ENCODE peak calls at places on chromosomes 5 and 9, in five cellular contexts. F, Q, X, A and M are unnamed samples.

GRCh38 chr9:128055222-128056040 is 11.7 kb downstream of the NAIF1 start:
- DNase-seq in F (no peak), Q (peak), X (no peak), A (peak), M (no peak)

GRCh38 chr5:69454460-69455249 is 37.9 kb upstream of the OCLN start:
- DNase-seq in F (no peak), Q (peak), X (no peak), A (no peak), M (no peak)

GRCh38 chr5:43305948-43306563 is 7.2 kb downstream of the HMGCS1 start:
- DNase-seq in F (no peak), Q (no peak), X (peak), A (peak), M (no peak)

GRCh38 chr9:121622842-121623203 is 28.6 kb upstream of the DAB2IP start:
- DNase-seq in F (no peak), Q (no peak), X (no peak), A (no peak), M (no peak)

GRCh38 chr9:38114905-38115304 is 45.9 kb upstream of the SHB start:
- DNase-seq in F (no peak), Q (no peak), X (no peak), A (no peak), M (no peak)

GRCh38 chr5:109612278-109612905 is 77.3 kb upstream of the MAN2A1 start:
- DNase-seq in F (no peak), Q (no peak), X (no peak), A (no peak), M (no peak)

GRCh38 chr9:89879276-89879675 is 274.5 kb downstream of the GADD45G start:
- DNase-seq in F (no peak), Q (no peak), X (no peak), A (no peak), M (peak)

GRCh38 chr5:54610197-54610898 is 92.8 kb downstream of the SNX18 start:
- DNase-seq in F (no peak), Q (peak), X (peak), A (no peak), M (peak)

GRCh38 chr5:98698359-98698758 is 75.1 kb upstream of the RGMB start:
- DNase-seq in F (no peak), Q (no peak), X (no peak), A (no peak), M (no peak)

GRCh38 chr9:122055668-122056067 is 37.4 kb downstream of the TTLL11 start:
- DNase-seq in F (no peak), Q (no peak), X (no peak), A (no peak), M (no peak)

GRCh38 chr5:25330721-25331120 is 685.9 kb upstream of the CDH10 start:
- DNase-seq in F (no peak), Q (no peak), X (no peak), A (no peak), M (no peak)

GRCh38 chr9:2691626-2692025 is 25.7 kb upstream of the KCNV2 start:
- DNase-seq in F (no peak), Q (no peak), X (peak), A (no peak), M (no peak)

GRCh38 chr5:61817472-61818326 is 485.6 kb downstream of the ZSWIM6 start:
- DNase-seq in F (no peak), Q (peak), X (peak), A (peak), M (no peak)

GRCh38 chr5:59274130-59274529 is 619.4 kb downstream of the PDE4D start:
- DNase-seq in F (no peak), Q (no peak), X (no peak), A (no peak), M (no peak)

GRCh38 chr5:65041296-65042158 is 272.8 kb downstream of the CWC27 start:
- DNase-seq in F (no peak), Q (no peak), X (peak), A (no peak), M (no peak)

GRCh38 chr9:95641591-95641990 is 124.8 kb upstream of the PTCH1 start:
- DNase-seq in F (no peak), Q (no peak), X (no peak), A (no peak), M (no peak)

GRCh38 chr5:14011089-14012004 is 66.9 kb upstream of the DNAH5 start:
- DNase-seq in F (peak), Q (peak), X (peak), A (peak), M (peak)

GRCh38 chr9:77952641-77953341 is 78.8 kb downstream of the GNAQ start:
- DNase-seq in F (no peak), Q (no peak), X (peak), A (no peak), M (no peak)

GRCh38 chr5:53194086-53194485 is 84.5 kb upstream of the MOCS2 start:
- DNase-seq in F (no peak), Q (no peak), X (no peak), A (no peak), M (no peak)

GRCh38 chr9:130240410-130241197 is 25.0 kb upstream of the HMCN2 start:
- DNase-seq in F (no peak), Q (peak), X (peak), A (peak), M (no peak)

GRCh38 chr5:45454114-45454513 is 242.1 kb downstream of the HCN1 start:
- DNase-seq in F (no peak), Q (no peak), X (peak), A (peak), M (no peak)

GRCh38 chr5:50318220-50318619 is 122.9 kb downstream of the EMB start:
- DNase-seq in F (no peak), Q (no peak), X (no peak), A (no peak), M (no peak)
- TF ChIP-seq CTCF in F (no peak), Q (no peak), X (no peak), A (no peak), M (no peak)

GRCh38 chr5:4023701-4024100 is 428.1 kb downstream of the IRX1 start:
- DNase-seq in F (no peak), Q (no peak), X (no peak), A (no peak), M (no peak)
- TF ChIP-seq POLR2AphosphoS5 in F (no peak), Q (no peak), X (no peak), A (no peak), M (no peak)

GRCh38 chr9:137113385-137114159 is 961 bp downstream of the DPP7 start:
- DNase-seq in F (no peak), Q (no peak), X (no peak), A (peak), M (no peak)

GRCh38 chr9:137115394-137116026 is 977 bp upstream of the DPP7 start:
- DNase-seq in F (no peak), Q (no peak), X (no peak), A (no peak), M (no peak)

GRCh38 chr9:137116027-137116507 is 1.5 kb upstream of the DPP7 start:
- DNase-seq in F (no peak), Q (no peak), X (no peak), A (no peak), M (no peak)

GRCh38 chr9:137114220-137114612 is 317 bp downstream of the DPP7 start:
- DNase-seq in F (no peak), Q (no peak), X (peak), A (no peak), M (no peak)

GRCh38 chr9:137114613-137115393 is at the start of gene DPP7:
- DNase-seq in F (no peak), Q (peak), X (peak), A (peak), M (peak)
- H3K4me3 ChIP-seq in F (peak), Q (peak), X (peak), A (peak), M (peak)

GRCh38 chr5:154418344-154418820 is 27.4 kb upstream of the SAP30L start:
- DNase-seq in F (no peak), Q (no peak), X (no peak), A (peak), M (peak)

GRCh38 chr5:154422298-154422697 is 23.5 kb upstream of the SAP30L start:
- DNase-seq in F (no peak), Q (no peak), X (no peak), A (no peak), M (no peak)

GRCh38 chr5:154419236-154419635 is 26.6 kb upstream of the SAP30L start:
- DNase-seq in F (no peak), Q (no peak), X (no peak), A (no peak), M (no peak)

GRCh38 chr5:154421868-154422267 is 23.9 kb upstream of the SAP30L start:
- DNase-seq in F (no peak), Q (no peak), X (peak), A (peak), M (no peak)
- TF ChIP-seq CTCF in F (no peak), Q (no peak), X (peak), A (peak), M (peak)

DNA sequence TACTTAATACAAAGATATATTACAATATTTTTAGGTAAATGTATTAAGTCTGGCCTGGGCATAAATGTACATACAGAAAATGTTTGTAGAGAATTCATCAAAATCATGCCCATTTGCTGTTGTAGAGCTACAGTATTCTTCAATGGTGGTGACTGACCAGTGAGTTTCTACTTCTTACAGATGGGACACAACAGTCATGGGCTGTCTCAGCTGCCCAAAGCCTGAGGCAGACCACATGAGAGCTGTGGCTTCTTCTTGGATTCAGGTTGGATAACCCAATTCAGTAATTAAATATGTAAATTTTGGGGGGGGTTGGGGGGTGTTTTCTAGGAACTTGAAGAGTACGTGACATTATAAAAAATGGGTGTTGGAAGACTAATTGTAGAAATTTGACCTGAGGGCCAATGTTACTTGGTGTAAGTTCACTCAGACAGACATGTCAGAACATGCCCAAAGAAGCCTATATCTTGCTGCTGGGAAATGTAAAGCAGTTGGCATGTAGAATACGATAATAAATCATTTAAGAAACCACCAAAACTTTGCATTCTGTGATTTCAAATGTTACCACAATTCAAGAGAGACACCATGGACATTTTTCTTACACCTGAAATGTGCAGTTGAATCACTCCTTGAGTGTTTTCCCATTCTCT is 17.9 kb downstream of the STARD4 start:
- DNase-seq in F (no peak), Q (no peak), X (peak), A (no peak), M (no peak)
- TF ChIP-seq POLR2AphosphoS5 in F (no peak), Q (no peak), X (no peak), A (no peak), M (no peak)

DNA sequence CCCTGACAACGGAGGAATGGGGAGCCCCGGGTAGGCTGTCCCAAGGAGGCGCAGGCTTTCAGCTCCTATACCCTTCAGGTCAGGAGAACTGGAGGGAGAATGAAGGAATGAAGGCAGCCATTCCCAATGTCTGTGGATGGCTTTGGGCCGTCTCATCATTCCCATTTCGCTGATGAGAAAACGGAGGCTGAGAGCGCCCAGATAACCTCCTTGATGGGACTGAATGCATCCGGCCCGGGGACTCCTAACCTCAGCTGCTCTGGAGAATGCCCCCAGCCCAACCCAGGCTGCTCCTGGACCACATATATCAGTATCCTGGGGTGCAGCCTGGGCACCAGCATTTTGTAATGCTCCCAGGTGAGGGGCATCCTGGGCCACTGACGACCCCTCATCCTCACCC is 52.6 kb upstream of the RNU6ATAC start:
- DNase-seq in F (no peak), Q (no peak), X (no peak), A (no peak), M (peak)
- H3K4me3 ChIP-seq in F (no peak), Q (no peak), X (no peak), A (no peak), M (no peak)

DNA sequence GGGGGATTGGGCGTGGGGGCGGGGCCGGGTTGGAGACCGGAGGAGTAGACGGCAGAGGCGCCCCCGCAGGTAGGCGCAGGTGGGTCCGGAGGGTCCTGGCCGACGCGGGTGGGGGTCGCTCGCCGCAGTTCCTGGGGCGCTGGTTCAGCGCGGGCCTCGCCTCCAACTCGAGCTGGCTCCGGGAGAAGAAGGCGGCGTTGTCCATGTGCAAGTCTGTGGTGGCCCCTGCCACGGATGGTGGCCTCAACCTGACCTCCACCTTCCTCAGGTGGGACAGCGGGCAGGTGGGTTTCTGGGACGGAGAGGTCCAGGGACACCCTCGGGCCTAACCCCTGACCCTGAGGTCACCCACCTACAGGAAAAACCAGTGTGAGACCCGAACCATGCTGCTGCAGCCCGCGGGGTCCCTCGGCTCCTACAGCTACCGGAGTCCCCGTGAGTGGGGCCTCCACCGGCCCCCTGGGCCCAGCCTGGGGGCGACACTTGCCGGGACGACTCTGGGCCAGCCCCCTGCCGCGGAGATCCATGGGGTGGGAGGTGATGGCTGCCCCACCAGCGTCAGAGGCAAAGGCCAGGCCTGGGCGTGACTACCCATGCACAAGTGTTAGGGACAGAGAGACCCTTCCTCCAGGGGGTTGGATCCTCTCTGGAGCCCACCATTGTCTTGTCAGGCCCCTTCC is 1.7 kb downstream of the PTGDS start:
- DNase-seq in F (no peak), Q (no peak), X (no peak), A (peak), M (no peak)
- TF ChIP-seq CTCF in F (no peak), Q (no peak), X (no peak), A (no peak), M (no peak)

GRCh38 chr5:39469173-39469572 is 44.4 kb upstream of the DAB2 start:
- DNase-seq in F (no peak), Q (no peak), X (no peak), A (no peak), M (no peak)

GRCh38 chr5:39473156-39473779 is 48.5 kb upstream of the DAB2 start:
- DNase-seq in F (no peak), Q (no peak), X (peak), A (no peak), M (no peak)

GRCh38 chr5:39465843-39466242 is 41.1 kb upstream of the DAB2 start:
- DNase-seq in F (no peak), Q (no peak), X (peak), A (no peak), M (no peak)

GRCh38 chr5:39466804-39467203 is 42.0 kb upstream of the DAB2 start:
- DNase-seq in F (no peak), Q (no peak), X (no peak), A (no peak), M (no peak)

DNA sequence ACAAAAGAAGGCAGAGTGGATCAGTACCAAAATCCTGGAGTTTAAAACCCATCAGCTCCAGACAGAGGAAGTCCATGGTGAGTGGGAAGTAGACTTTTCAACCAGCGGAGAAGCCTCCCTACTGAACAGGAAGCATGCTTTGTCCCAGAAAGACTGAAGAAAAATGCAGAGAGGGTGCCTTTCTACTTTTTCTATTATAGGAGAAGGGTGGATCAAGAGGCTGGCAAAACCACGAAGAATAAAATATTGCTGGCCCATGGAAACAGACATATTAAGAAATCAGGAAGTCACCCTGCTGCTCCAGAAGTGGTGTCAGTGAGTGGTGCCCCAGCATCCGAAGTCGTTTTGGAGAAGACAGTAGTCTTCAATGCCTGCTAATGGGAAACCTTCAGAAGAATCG is 45.2 kb upstream of the DAB2 start:
- DNase-seq in F (no peak), Q (no peak), X (no peak), A (no peak), M (no peak)
- TF ChIP-seq POLR2AphosphoS5 in F (no peak), Q (no peak), X (no peak), A (no peak), M (no peak)

GRCh38 chr9:27572566-27572917 is 739 bp downstream of the C9orf72 start:
- DNase-seq in F (no peak), Q (peak), X (no peak), A (peak), M (no peak)

GRCh38 chr9:27572918-27573698 is at the start of gene C9orf72:
- DNase-seq in F (peak), Q (peak), X (peak), A (peak), M (peak)

GRCh38 chr9:27573699-27574265 is 501 bp upstream of the C9orf72 start:
- DNase-seq in F (peak), Q (peak), X (peak), A (peak), M (peak)

GRCh38 chr9:27569406-27569805 is 3.9 kb downstream of the C9orf72 start:
- DNase-seq in F (no peak), Q (no peak), X (no peak), A (no peak), M (no peak)

GRCh38 chr9:27572036-27572435 is 1.2 kb downstream of the C9orf72 start:
- DNase-seq in F (no peak), Q (no peak), X (no peak), A (no peak), M (no peak)
- H3K4me3 ChIP-seq in F (peak), Q (peak), X (no peak), A (peak), M (no peak)

DNA sequence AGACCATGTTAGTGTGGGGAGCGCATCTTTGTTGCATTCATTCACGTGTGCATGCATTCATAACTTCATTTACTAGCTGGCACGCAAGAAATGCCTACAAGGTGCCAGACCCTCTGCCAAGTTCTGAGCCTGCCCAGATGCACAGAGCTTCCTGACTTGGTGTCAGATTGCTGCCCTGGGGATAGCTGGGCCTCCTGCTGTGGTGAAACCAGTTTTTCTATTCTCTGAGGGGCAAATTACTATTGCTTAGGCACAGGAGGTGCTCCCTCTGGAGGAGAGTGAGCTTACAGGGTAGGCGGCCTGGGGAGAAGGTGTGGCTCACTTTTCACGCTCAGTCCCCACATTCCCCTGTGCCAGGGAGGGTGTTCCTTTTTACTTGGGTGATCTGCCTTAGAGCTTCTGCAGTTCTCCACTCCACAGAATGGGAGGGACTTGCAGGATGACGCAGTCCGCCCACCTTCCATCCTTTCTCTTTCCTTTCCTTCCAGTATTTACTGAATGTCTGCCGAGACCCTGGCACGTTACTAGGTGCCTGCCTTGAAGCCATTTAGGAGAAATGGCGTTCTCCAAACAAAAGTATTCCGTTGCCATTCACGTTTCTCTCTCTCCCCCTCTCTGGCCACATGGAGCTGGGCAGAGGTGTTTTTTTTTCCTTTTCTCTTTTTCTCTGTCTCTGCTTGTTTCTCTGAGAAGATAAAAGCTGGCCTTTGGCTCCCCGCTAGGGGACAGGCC is 27.9 kb upstream of the CTNNA1 start:
- DNase-seq in F (peak), Q (peak), X (peak), A (peak), M (no peak)
- TF ChIP-seq CTCF in F (peak), Q (no peak), X (no peak), A (peak), M (no peak)